ENCODE peak calls at places on chromosomes 13 and 19, in five cellular contexts. H, U, N, Q and G are unnamed samples.

GRCh38 chr19:49338691-49339363 is 3.6 kb downstream of the CD37 start:
- DNase-seq in U (peak), H (peak), Q (peak), N (no peak), G (peak)

GRCh38 chr19:39558623-39559117 is 18.7 kb upstream of the EID2 start:
- DNase-seq in N (no peak), Q (no peak), H (no peak), U (no peak), G (no peak)

GRCh38 chr13:22454586-22454985 is 726.2 kb upstream of the SGCG start:
- DNase-seq in U (peak), Q (peak), N (no peak), H (no peak), G (no peak)

GRCh38 chr19:13181747-13182388 is 31.7 kb downstream of the IER2 start:
- DNase-seq in H (no peak), N (no peak), U (no peak), Q (peak), G (no peak)

GRCh38 chr19:49855277-49855675 is 4.3 kb downstream of the PTOV1 start:
- DNase-seq in H (no peak), Q (no peak), N (no peak), U (no peak), G (no peak)

GRCh38 chr19:54133312-54133956 is 4.1 kb upstream of the CNOT3 start:
- DNase-seq in U (no peak), N (no peak), Q (peak), H (no peak), G (no peak)

GRCh38 chr13:33662392-33662791 is 155.6 kb upstream of the RFC3 start:
- DNase-seq in U (no peak), N (no peak), H (no peak), Q (no peak), G (no peak)

GRCh38 chr13:36718146-36718545 is 44.3 kb downstream of the SERTM1 start:
- DNase-seq in U (peak), N (no peak), H (no peak), Q (no peak), G (no peak)

GRCh38 chr19:4654437-4655361 is 15.4 kb downstream of the TNFAIP8L1 start:
- DNase-seq in Q (no peak), N (no peak), H (no peak), U (no peak), G (no peak)

GRCh38 chr19:40666803-40667438 is 23.5 kb downstream of the NUMBL start:
- DNase-seq in U (no peak), H (no peak), N (no peak), Q (no peak), G (no peak)